ENCODE peak calls at places on chromosomes 1 and 21, in seven cellular contexts. S, Z, W, I, Q, R and K are unnamed samples.

GRCh38 chr1:53625766-53626520 is 113.0 kb downstream of the GLIS1 start:
- DNase-seq in S (no peak), Z (no peak), W (no peak), I (peak), Q (no peak), R (no peak), K (no peak)

GRCh38 chr1:165395522-165396300 is 39.2 kb upstream of the LMX1A start:
- DNase-seq in S (no peak), Z (no peak), W (no peak), I (no peak), Q (no peak), R (no peak), K (no peak)

GRCh38 chr1:25590096-25590824 is 26.3 kb upstream of the MAN1C1 start:
- DNase-seq in S (no peak), Z (no peak), W (no peak), I (no peak), Q (no peak), R (no peak), K (no peak)

GRCh38 chr1:229411434-229412055 is 22.3 kb downstream of the ACTA1 start:
- DNase-seq in S (no peak), Z (no peak), W (no peak), I (no peak), Q (no peak), R (no peak), K (no peak)

GRCh38 chr1:36136535-36136934 is 11.5 kb upstream of the COL8A2 start:
- DNase-seq in S (peak), Z (peak), W (no peak), I (no peak), Q (no peak), R (no peak), K (no peak)

GRCh38 chr1:231233735-231234417 is 7.1 kb upstream of the GNPAT start:
- DNase-seq in S (peak), Z (no peak), W (no peak), I (no peak), Q (no peak), R (no peak), K (no peak)

GRCh38 chr1:207001492-207002245 is 30.9 kb downstream of the C1orf116 start:
- DNase-seq in S (no peak), Z (no peak), W (no peak), I (peak), Q (no peak), R (no peak), K (peak)

GRCh38 chr1:9891207-9891606 is 18.9 kb downstream of the CTNNBIP1 start:
- DNase-seq in S (no peak), Z (peak), W (no peak), I (no peak), Q (no peak), R (peak), K (no peak)

GRCh38 chr1:39142394-39143060 is 62.0 kb upstream of the MACF1 start:
- DNase-seq in S (peak), Z (peak), W (no peak), I (no peak), Q (no peak), R (no peak), K (peak)

GRCh38 chr1:156765664-156766063 is 1.7 kb upstream of the PRCC start:
- DNase-seq in S (no peak), Z (no peak), W (no peak), I (no peak), Q (no peak), R (no peak), K (no peak)

GRCh38 chr1:17875882-17876280 is 120.7 kb downstream of the ACTL8 start:
- DNase-seq in S (peak), Z (peak), W (no peak), I (no peak), Q (no peak), R (no peak), K (no peak)

GRCh38 chr1:207282496-207283380 is 38.7 kb upstream of the CD55 start:
- DNase-seq in S (peak), Z (no peak), W (no peak), I (no peak), Q (no peak), R (no peak), K (peak)

GRCh38 chr1:21814241-21814918 is 2.3 kb downstream of the LDLRAD2 start:
- DNase-seq in S (no peak), Z (no peak), W (no peak), I (no peak), Q (no peak), R (no peak), K (no peak)

GRCh38 chr21:26965567-26966359 is 1.1 kb downstream of the ADAMTS5 start:
- DNase-seq in S (peak), Z (no peak), W (no peak), I (no peak), Q (no peak), R (no peak), K (no peak)

GRCh38 chr1:7885513-7886298 is 32.8 kb upstream of the UTS2 start:
- DNase-seq in S (peak), Z (peak), W (no peak), I (no peak), Q (no peak), R (no peak), K (no peak)

GRCh38 chr1:153386500-153386901 is 4.4 kb downstream of the S100A8 start:
- DNase-seq in S (no peak), Z (no peak), W (no peak), I (peak), Q (no peak), R (no peak), K (no peak)

GRCh38 chr1:24138481-24139158 is 4.3 kb downstream of the IL22RA1 start:
- DNase-seq in S (no peak), Z (no peak), W (no peak), I (no peak), Q (no peak), R (no peak), K (no peak)